ENCODE peak calls at places on chromosome 20, in five cellular contexts. One of them, this sample, is unnamed.

GRCh38 chr20:46940616-46941015 is 46.0 kb downstream of the EYA2 start:
- DNase-seq in osteocyte: no peak
- DNase-seq in ELR: no peak
- DNase-seq in T follicular helper cell: no peak
- DNase-seq in fibroblast of the aortic adventitia: no peak
- DNase-seq in this sample: no peak

GRCh38 chr20:49887251-49887827 is 28.0 kb downstream of the SPATA2 start:
- DNase-seq in ELR: peak; percentile 29
- DNase-seq in fibroblast of the aortic adventitia: no peak
- DNase-seq in T follicular helper cell: no peak
- DNase-seq in osteocyte: no peak
- DNase-seq in this sample: no peak

GRCh38 chr20:10454135-10454750 is 19.1 kb downstream of the SLX4IP start:
- DNase-seq in T follicular helper cell: no peak
- DNase-seq in ELR: no peak
- DNase-seq in osteocyte: no peak
- DNase-seq in fibroblast of the aortic adventitia: no peak
- DNase-seq in this sample: no peak

GRCh38 chr20:54189630-54190029 is 15.8 kb upstream of the CYP24A1 start:
- DNase-seq in fibroblast of the aortic adventitia: no peak
- DNase-seq in T follicular helper cell: no peak
- DNase-seq in osteocyte: no peak
- DNase-seq in ELR: no peak
- DNase-seq in this sample: no peak

GRCh38 chr20:33359399-33360261 is 41.7 kb downstream of the CDK5RAP1 start:
- DNase-seq in osteocyte: no peak
- DNase-seq in T follicular helper cell: no peak
- DNase-seq in ELR: no peak
- DNase-seq in fibroblast of the aortic adventitia: no peak
- DNase-seq in this sample: no peak

GRCh38 chr20:46651091-46651962 is at the start of gene SLC13A3:
- DNase-seq in osteocyte: peak; percentile 79
- DNase-seq in ELR: no peak
- DNase-seq in fibroblast of the aortic adventitia: no peak
- DNase-seq in T follicular helper cell: no peak
- DNase-seq in this sample: no peak

GRCh38 chr20:37194616-37195015 is 15.3 kb upstream of the MROH8 start:
- DNase-seq in osteocyte: no peak
- DNase-seq in T follicular helper cell: no peak
- DNase-seq in fibroblast of the aortic adventitia: no peak
- DNase-seq in ELR: no peak
- DNase-seq in this sample: peak; percentile 33

GRCh38 chr20:1263853-1264252 is 2.2 kb upstream of the SNPH start:
- DNase-seq in fibroblast of the aortic adventitia: peak; percentile 34
- DNase-seq in ELR: peak; percentile 46
- DNase-seq in osteocyte: no peak
- DNase-seq in T follicular helper cell: no peak
- DNase-seq in this sample: no peak

GRCh38 chr20:20741067-20742045 is 28.9 kb upstream of the RALGAPA2 start:
- DNase-seq in ELR: no peak
- DNase-seq in osteocyte: no peak
- DNase-seq in fibroblast of the aortic adventitia: no peak
- DNase-seq in T follicular helper cell: no peak
- DNase-seq in this sample: no peak

GRCh38 chr20:31841928-31842327 is 3.5 kb downstream of the FOXS1 start:
- DNase-seq in T follicular helper cell: no peak
- DNase-seq in osteocyte: no peak
- DNase-seq in fibroblast of the aortic adventitia: peak; percentile 71
- DNase-seq in ELR: peak; percentile 85
- DNase-seq in this sample: no peak

GRCh38 chr20:60168963-60169362 is 210.7 kb downstream of the CDH26 start:
- DNase-seq in ELR: no peak
- DNase-seq in fibroblast of the aortic adventitia: no peak
- DNase-seq in T follicular helper cell: no peak
- DNase-seq in osteocyte: no peak
- DNase-seq in this sample: no peak

GRCh38 chr20:43925215-43925614 is 10.6 kb downstream of the TOX2 start:
- DNase-seq in ELR: peak; percentile 31
- DNase-seq in fibroblast of the aortic adventitia: no peak
- DNase-seq in T follicular helper cell: no peak
- DNase-seq in osteocyte: no peak
- DNase-seq in this sample: no peak

GRCh38 chr20:15854871-15855270 is 718.4 kb downstream of the KIF16B start:
- DNase-seq in T follicular helper cell: no peak
- DNase-seq in fibroblast of the aortic adventitia: no peak
- DNase-seq in osteocyte: no peak
- DNase-seq in ELR: no peak
- DNase-seq in this sample: no peak

GRCh38 chr20:22414354-22414753 is 170.0 kb downstream of the FOXA2 start:
- DNase-seq in ELR: no peak
- DNase-seq in fibroblast of the aortic adventitia: peak; percentile 72
- DNase-seq in osteocyte: no peak
- DNase-seq in T follicular helper cell: no peak
- DNase-seq in this sample: no peak

This sample was measured in stimulated activated naive CD4-positive, alpha-beta T cell.